ENCODE peak calls at places on chromosome 1, in four cellular contexts. One of them, this sample, is unnamed.

GRCh38 chr1:11024545-11024944 is 12.1 kb downstream of the TARDBP start:
- DNase-seq in HT-29: no peak
- DNase-seq in hepatic stellate cell: no peak
- DNase-seq in substantia nigra: no peak
- DNase-seq in this sample: no peak

GRCh38 chr1:31310131-31310530 is 13.3 kb downstream of the ZCCHC17 start:
- DNase-seq in HT-29: no peak
- DNase-seq in hepatic stellate cell: no peak
- DNase-seq in substantia nigra: no peak
- DNase-seq in this sample: no peak

GRCh38 chr1:114756949-114757454 is 782 bp downstream of the CSDE1 start:
- DNase-seq in HT-29: peak
- DNase-seq in hepatic stellate cell: peak
- DNase-seq in substantia nigra: no peak
- DNase-seq in this sample: peak

GRCh38 chr1:219298581-219299148 is 125.0 kb downstream of the LYPLAL1 start:
- DNase-seq in HT-29: no peak
- DNase-seq in hepatic stellate cell: peak
- DNase-seq in substantia nigra: no peak
- DNase-seq in this sample: no peak

GRCh38 chr1:245288796-245289195 is 134.0 kb downstream of the KIF26B start:
- DNase-seq in HT-29: no peak
- DNase-seq in hepatic stellate cell: no peak
- DNase-seq in substantia nigra: no peak
- DNase-seq in this sample: no peak

GRCh38 chr1:156816561-156817328 is at the start of gene SH2D2A:
- DNase-seq in HT-29: no peak
- DNase-seq in hepatic stellate cell: no peak
- DNase-seq in substantia nigra: no peak
- DNase-seq in this sample: no peak

GRCh38 chr1:39214998-39215873 is 10.7 kb downstream of the MACF1 start:
- DNase-seq in HT-29: no peak
- DNase-seq in hepatic stellate cell: no peak
- DNase-seq in substantia nigra: no peak
- DNase-seq in this sample: peak

GRCh38 chr1:224433041-224433670 is 1.4 kb downstream of the WDR26 start:
- DNase-seq in HT-29: peak
- DNase-seq in hepatic stellate cell: peak
- DNase-seq in substantia nigra: no peak
- DNase-seq in this sample: peak

GRCh38 chr1:99992044-99992722 is 22.4 kb downstream of the SLC35A3 start:
- DNase-seq in HT-29: no peak
- DNase-seq in hepatic stellate cell: no peak
- DNase-seq in substantia nigra: no peak
- DNase-seq in this sample: no peak

This sample was measured in lung microvascular endothelial cell.